ENCODE peak calls at places on chromosomes 12 and 14, in seven cellular contexts. K is iPS-NIHi11; F is CD8-positive, alpha-beta memory T cell; I is CD8-positive, alpha-beta T cell; M is NCI-H2081; E is pancreas; U is A172. P is an unnamed sample.

GRCh38 chr12:112794721-112795486 is 3.4 kb downstream of the RPH3A start:
- DNase-seq in F (no peak), U (no peak), M (no peak), E (no peak), K (no peak), I (no peak), P (no peak)

GRCh38 chr12:6551063-6551461 is 4.8 kb downstream of the IFFO1 start:
- DNase-seq in I (no peak), F (no peak), K (no peak), E (no peak), U (no peak), M (no peak), P (no peak)

GRCh38 chr14:88463318-88463717 is 77.9 kb downstream of the SPATA7 start:
- DNase-seq in K (peak), F (no peak), M (no peak), U (no peak), E (no peak), I (no peak), P (no peak)

GRCh38 chr12:106436183-106436582 is 78.6 kb downstream of the POLR3B start:
- DNase-seq in M (no peak), E (no peak), F (no peak), U (no peak), K (no peak), I (no peak), P (no peak)

GRCh38 chr14:82837611-82838140 is 1304.0 kb upstream of the SEL1L start:
- DNase-seq in I (no peak), M (no peak), U (no peak), F (no peak), E (no peak), K (no peak), P (no peak)

GRCh38 chr14:96253140-96253539 is 2.9 kb upstream of the BDKRB1 start:
- DNase-seq in M (no peak), I (no peak), E (no peak), U (peak), K (no peak), F (no peak), P (no peak)

GRCh38 chr14:93741556-93742210 is 46.6 kb downstream of the PRIMA1 start:
- DNase-seq in M (no peak), K (no peak), U (no peak), E (no peak), F (no peak), I (no peak), P (no peak)

GRCh38 chr12:116959198-116959460 is 48.4 kb downstream of the FBXW8 start:
- DNase-seq in I (no peak), E (no peak), M (no peak), F (no peak), K (no peak), U (no peak), P (no peak)

GRCh38 chr12:24901975-24902461 is 46.9 kb downstream of the BCAT1 start:
- DNase-seq in K (peak), F (no peak), E (no peak), I (no peak), U (no peak), M (peak), P (no peak)

GRCh38 chr14:81169711-81170103 is 51.1 kb downstream of the GTF2A1 start:
- DNase-seq in M (peak), E (peak), K (no peak), I (peak), F (peak), U (no peak), P (no peak)

GRCh38 chr14:33617154-33617553 is 333.7 kb downstream of the EGLN3 start:
- DNase-seq in F (no peak), E (no peak), M (no peak), K (no peak), U (peak), I (no peak), P (peak)

GRCh38 chr12:125069616-125070015 is 4.4 kb downstream of the AACS start:
- DNase-seq in K (no peak), I (no peak), M (peak), U (no peak), E (no peak), F (no peak), P (no peak)

GRCh38 chr12:130436741-130437501 is 99.2 kb downstream of the PIWIL1 start:
- DNase-seq in K (no peak), F (no peak), I (no peak), E (peak), U (no peak), M (no peak), P (no peak)

GRCh38 chr12:14366211-14366762 is 805 bp downstream of the ATF7IP start:
- DNase-seq in U (no peak), M (no peak), K (no peak), I (no peak), F (no peak), E (no peak), P (peak)

GRCh38 chr14:72443991-72444431 is 449.9 kb downstream of the DPF3 start:
- DNase-seq in M (no peak), U (no peak), F (no peak), I (no peak), E (no peak), K (no peak), P (no peak)

GRCh38 chr12:116136340-116136739 is 141.2 kb downstream of the MED13L start:
- DNase-seq in I (no peak), M (no peak), E (no peak), F (no peak), U (peak), K (no peak), P (no peak)

GRCh38 chr14:25006961-25007795 is 42.8 kb downstream of the STXBP6 start:
- DNase-seq in U (peak), F (no peak), I (no peak), E (no peak), M (no peak), K (no peak), P (no peak)

GRCh38 chr12:51972849-51973273 is 21.4 kb downstream of the ACVR1B start:
- DNase-seq in I (peak), K (no peak), F (peak), M (no peak), U (peak), E (no peak), P (no peak)

GRCh38 chr12:537772-538171 is 78.0 kb downstream of the B4GALNT3 start:
- DNase-seq in F (no peak), I (no peak), K (peak), U (no peak), M (peak), E (no peak), P (no peak)

GRCh38 chr14:75979641-75980422 is 2.0 kb downstream of the TGFB3 start:
- DNase-seq in I (no peak), U (no peak), K (no peak), E (no peak), M (no peak), F (no peak), P (no peak)

GRCh38 chr12:91215940-91216454 is 33.4 kb upstream of the DCN start:
- DNase-seq in E (no peak), I (no peak), F (no peak), M (no peak), U (no peak), K (no peak), P (no peak)

GRCh38 chr12:95216704-95217376 is 427 bp downstream of the FGD6 start:
- DNase-seq in F (no peak), E (no peak), M (peak), I (no peak), U (peak), K (peak), P (no peak)

GRCh38 chr12:68007466-68007865 is 18.2 kb downstream of the IFNG-AS1 start:
- DNase-seq in U (no peak), K (no peak), E (no peak), I (no peak), F (no peak), M (no peak), P (no peak)

GRCh38 chr12:128190614-128191013 is 76.4 kb upstream of the TMEM132C start:
- DNase-seq in U (no peak), M (no peak), K (no peak), I (no peak), F (no peak), E (no peak), P (peak)

GRCh38 chr12:3049176-3049575 is 28.0 kb upstream of the TSPAN9 start:
- DNase-seq in E (no peak), F (no peak), K (no peak), I (no peak), M (no peak), U (no peak), P (no peak)

GRCh38 chr14:32761381-32761968 is 177.2 kb upstream of the NPAS3 start:
- DNase-seq in I (no peak), M (no peak), F (no peak), K (peak), E (no peak), U (no peak), P (no peak)

P was measured in NCI-H1092.